ENCODE peak calls at places on chromosomes 5 and 9, in six cellular contexts. V is epithelial cell of esophagus, N is cardiac muscle cell, G is A549, L is choroid plexus epithelial cell, B is PC-3. F is an unnamed sample.

GRCh38 chr5:172740483-172741205 is 30.4 kb downstream of the DUSP1 start:
- DNase-seq in V (peak), N (no peak), G (peak), L (peak), B (peak), F (peak)

GRCh38 chr5:157602505-157602904 is 26.9 kb upstream of the ADAM19 start:
- DNase-seq in V (peak), N (no peak), G (no peak), L (no peak), B (peak), F (peak)

GRCh38 chr5:157535042-157535865 is 40.3 kb downstream of the ADAM19 start:
- DNase-seq in V (no peak), N (no peak), G (no peak), L (peak), B (peak), F (peak)

GRCh38 chr5:15440434-15440833 is 59.5 kb upstream of the FBXL7 start:
- DNase-seq in V (no peak), N (no peak), G (no peak), L (no peak), B (no peak), F (no peak)

GRCh38 chr5:141654298-141654697 is 3.1 kb upstream of the FCHSD1 start:
- DNase-seq in V (peak), N (no peak), G (no peak), L (peak), B (peak), F (peak)

GRCh38 chr9:116476935-116477381 is 210.1 kb upstream of the TRIM32 start:
- DNase-seq in V (no peak), N (peak), G (no peak), L (peak), B (no peak), F (no peak)

GRCh38 chr5:101995585-101995984 is 300.5 kb downstream of the SLCO4C1 start:
- DNase-seq in V (peak), N (no peak), G (no peak), L (no peak), B (peak), F (no peak)

GRCh38 chr9:109428854-109429253 is 69.3 kb downstream of the PTPN3 start:
- DNase-seq in V (no peak), N (peak), G (no peak), L (no peak), B (no peak), F (no peak)

GRCh38 chr9:121658166-121658565 is 6.7 kb downstream of the DAB2IP start:
- DNase-seq in V (no peak), N (no peak), G (no peak), L (no peak), B (no peak), F (no peak)

GRCh38 chr9:132125944-132126720 is 35.7 kb upstream of the NTNG2 start:
- DNase-seq in V (peak), N (no peak), G (no peak), L (no peak), B (no peak), F (no peak)

GRCh38 chr5:133408322-133408721 is 204.0 kb downstream of the FSTL4 start:
- DNase-seq in V (no peak), N (no peak), G (no peak), L (no peak), B (no peak), F (no peak)

GRCh38 chr9:121956808-121957207 is 136.3 kb downstream of the TTLL11 start:
- DNase-seq in V (peak), N (no peak), G (no peak), L (peak), B (peak), F (peak)

GRCh38 chr5:15577132-15577531 is 77.2 kb downstream of the FBXL7 start:
- DNase-seq in V (no peak), N (peak), G (no peak), L (no peak), B (no peak), F (no peak)

GRCh38 chr5:126369995-126370731 is 53.0 kb upstream of the GRAMD2B start:
- DNase-seq in V (peak), N (peak), G (no peak), L (peak), B (peak), F (peak)
- TF ChIP-seq CTCF in V (peak), N (peak), G (no peak), L (peak), B (no peak), F (peak)

GRCh38 chr9:114163517-114163924 is 8.2 kb downstream of the COL27A1 start:
- DNase-seq in V (peak), N (peak), G (peak), L (peak), B (no peak), F (peak)
- H3K4me3 ChIP-seq in V (no peak), N (no peak), G (no peak), L (peak), B (no peak), F (no peak)

GRCh38 chr5:170552486-170553122 is 48.8 kb downstream of the KCNIP1 start:
- DNase-seq in V (peak), N (peak), G (no peak), L (peak), B (no peak), F (peak)
- TF ChIP-seq CTCF in V (no peak), N (peak), G (no peak), L (peak), B (no peak), F (no peak)

GRCh38 chr5:88863523-88863922 is 19.5 kb downstream of the MEF2C start:
- DNase-seq in V (no peak), N (no peak), G (no peak), L (no peak), B (no peak), F (no peak)
- H3K4me3 ChIP-seq in V (no peak), N (no peak), G (no peak), L (no peak), B (no peak), F (no peak)

GRCh38 chr5:36459191-36460135 is 146.9 kb upstream of the SLC1A3 start:
- DNase-seq in V (peak), N (no peak), G (no peak), L (no peak), B (peak), F (no peak)
- TF ChIP-seq CTCF in V (peak), N (no peak), G (peak), L (peak), B (peak), F (peak)

GRCh38 chr5:180072256-180072548 is 643 bp upstream of the RNF130 start:
- DNase-seq in V (no peak), N (no peak), G (no peak), L (no peak), B (no peak), F (no peak)
- H3K4me3 ChIP-seq in V (no peak), N (no peak), G (no peak), L (peak), B (peak), F (no peak)

GRCh38 chr9:134851015-134851414 is 29.6 kb upstream of the FCN2 start:
- DNase-seq in V (no peak), N (no peak), G (no peak), L (no peak), B (no peak), F (no peak)

GRCh38 chr9:134853893-134854292 is 26.7 kb upstream of the FCN2 start:
- DNase-seq in V (no peak), N (no peak), G (no peak), L (no peak), B (no peak), F (no peak)

GRCh38 chr9:134854541-134854981 is 26.0 kb upstream of the FCN2 start:
- DNase-seq in V (no peak), N (no peak), G (no peak), L (no peak), B (no peak), F (no peak)

GRCh38 chr9:134855231-134855899 is 25.2 kb upstream of the FCN2 start:
- DNase-seq in V (no peak), N (no peak), G (no peak), L (no peak), B (no peak), F (no peak)

GRCh38 chr9:134852906-134853654 is 27.5 kb upstream of the FCN2 start:
- DNase-seq in V (no peak), N (no peak), G (no peak), L (no peak), B (no peak), F (no peak)
- TF ChIP-seq CTCF in V (no peak), N (no peak), G (no peak), L (no peak), B (no peak), F (no peak)

GRCh38 chr9:38733503-38733902 is 13.6 kb upstream of the FAM240B start:
- DNase-seq in V (no peak), N (no peak), G (no peak), L (no peak), B (no peak), F (no peak)
- H3K4me3 ChIP-seq in V (no peak), N (no peak), G (no peak), L (no peak), B (no peak), F (no peak)

DNA sequence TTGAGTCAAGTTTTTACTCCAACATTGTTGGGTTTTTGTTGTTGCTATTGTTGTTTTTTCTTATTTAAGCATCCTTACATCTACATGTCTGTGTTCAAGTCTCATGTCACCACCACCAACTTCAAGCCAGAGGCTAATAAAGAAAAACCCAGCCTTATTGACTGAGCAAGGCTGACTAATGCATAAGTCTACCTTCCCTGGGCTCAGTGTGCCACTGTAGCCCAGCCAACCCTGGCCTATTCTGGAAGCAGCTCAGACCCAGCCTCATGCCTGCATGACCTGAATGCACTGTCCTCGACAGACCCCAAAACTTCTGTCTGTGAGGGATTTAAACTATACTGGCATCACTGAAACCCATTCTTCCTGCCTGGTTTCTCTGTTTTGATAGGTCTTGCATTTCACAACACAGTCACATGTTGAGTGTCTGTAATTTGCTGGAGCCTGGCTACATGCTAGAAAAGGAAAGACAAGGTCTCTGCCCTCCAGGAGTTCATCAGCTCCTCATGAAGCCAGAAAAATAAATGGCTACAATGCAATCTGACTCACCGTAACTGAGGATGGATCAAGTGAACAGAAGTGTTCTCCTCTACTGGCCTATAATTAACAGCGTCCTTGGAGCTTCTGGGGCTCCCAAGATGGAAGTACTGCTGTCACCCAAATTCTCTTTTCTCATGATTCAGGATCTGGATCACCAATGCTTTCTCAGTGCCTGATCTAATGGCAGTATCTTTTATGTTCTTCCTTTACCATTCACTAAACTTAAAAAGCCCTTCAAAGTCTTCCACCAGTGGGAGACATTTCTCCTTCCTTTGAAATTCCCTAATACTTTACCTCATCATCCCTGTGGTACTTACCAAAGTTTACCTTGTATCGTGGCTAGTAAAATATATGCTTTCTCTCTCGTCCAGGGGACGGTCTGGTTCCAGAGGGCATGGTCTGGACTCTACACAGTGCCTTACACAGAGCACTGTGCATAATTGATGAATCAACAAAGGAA is 103.9 kb upstream of the IFNE start:
- DNase-seq in V (peak), N (no peak), G (no peak), L (peak), B (peak), F (peak)
- TF ChIP-seq CTCF in V (peak), N (peak), G (peak), L (peak), B (peak), F (peak)

GRCh38 chr9:272251-273213 is 57.9 kb downstream of the DOCK8 start:
- DNase-seq in V (peak), N (no peak), G (no peak), L (no peak), B (no peak), F (no peak)
- H3K4me3 ChIP-seq in V (no peak), N (no peak), G (no peak), L (no peak), B (no peak), F (no peak)